ENCODE peak calls at places on chromosomes 16 and 17, in seven cellular contexts. B, N, U, G, O, L and R are unnamed samples.

GRCh38 chr17:61419496-61420046 is 19.9 kb downstream of the TBX2 start:
- DNase-seq in B (peak), N (no peak), U (no peak), G (no peak), O (no peak), L (no peak), R (no peak)

GRCh38 chr17:73942668-73943415 is 260.6 kb upstream of the RPL38 start:
- DNase-seq in B (no peak), N (no peak), U (no peak), G (no peak), O (no peak), L (no peak), R (no peak)

GRCh38 chr17:32915108-32915700 is 12.7 kb upstream of the TMEM98 start:
- DNase-seq in B (no peak), N (no peak), U (no peak), G (no peak), O (no peak), L (no peak), R (no peak)

GRCh38 chr17:17041018-17041521 is 1.2 kb upstream of the MPRIP start:
- DNase-seq in B (no peak), N (no peak), U (no peak), G (no peak), O (no peak), L (peak), R (no peak)

GRCh38 chr17:70390059-70390458 is 220.7 kb downstream of the KCNJ2 start:
- DNase-seq in B (no peak), N (no peak), U (no peak), G (no peak), O (no peak), L (no peak), R (no peak)

GRCh38 chr17:72948115-72948514 is 144.4 kb downstream of the SLC39A11 start:
- DNase-seq in B (no peak), N (no peak), U (no peak), G (no peak), O (no peak), L (no peak), R (no peak)

GRCh38 chr16:85782476-85782875 is 16.9 kb downstream of the EMC8 start:
- DNase-seq in B (no peak), N (no peak), U (no peak), G (no peak), O (no peak), L (no peak), R (no peak)

GRCh38 chr16:88536971-88537751 is 33.0 kb upstream of the ZC3H18 start:
- DNase-seq in B (no peak), N (no peak), U (no peak), G (no peak), O (no peak), L (no peak), R (no peak)

GRCh38 chr16:27450836-27451341 is 48.9 kb downstream of the IL21R start:
- DNase-seq in B (no peak), N (peak), U (no peak), G (no peak), O (no peak), L (no peak), R (peak)

GRCh38 chr17:10247806-10248334 is 49.5 kb upstream of the GAS7 start:
- DNase-seq in B (no peak), N (peak), U (no peak), G (no peak), O (no peak), L (no peak), R (no peak)

GRCh38 chr16:88731699-88732098 is 25.4 kb downstream of the CTU2 start:
- DNase-seq in B (no peak), N (no peak), U (no peak), G (no peak), O (no peak), L (no peak), R (no peak)

GRCh38 chr16:65773319-65773874 is 593.1 kb upstream of the CDH5 start:
- DNase-seq in B (no peak), N (no peak), U (no peak), G (no peak), O (peak), L (no peak), R (no peak)

GRCh38 chr17:63946440-63947363 is 14.6 kb upstream of the CD79B start:
- DNase-seq in B (peak), N (peak), U (no peak), G (no peak), O (peak), L (no peak), R (peak)

GRCh38 chr17:21374455-21375161 is 1.5 kb upstream of the KCNJ12 start:
- DNase-seq in B (no peak), N (peak), U (no peak), G (no peak), O (no peak), L (no peak), R (no peak)

GRCh38 chr17:29613371-29613837 is 9.3 kb downstream of the CORO6 start:
- DNase-seq in B (peak), N (peak), U (no peak), G (peak), O (peak), L (peak), R (peak)

GRCh38 chr17:47850692-47851573 is at the start of gene SP6:
- DNase-seq in B (peak), N (peak), U (no peak), G (no peak), O (peak), L (peak), R (peak)

GRCh38 chr17:52147431-52147830 is 11.1 kb downstream of the CA10 start:
- DNase-seq in B (no peak), N (no peak), U (no peak), G (no peak), O (no peak), L (no peak), R (no peak)

GRCh38 chr17:82820278-82821251 is 19.3 kb downstream of the ZNF750 start:
- DNase-seq in B (no peak), N (no peak), U (no peak), G (no peak), O (no peak), L (no peak), R (no peak)

DNA sequence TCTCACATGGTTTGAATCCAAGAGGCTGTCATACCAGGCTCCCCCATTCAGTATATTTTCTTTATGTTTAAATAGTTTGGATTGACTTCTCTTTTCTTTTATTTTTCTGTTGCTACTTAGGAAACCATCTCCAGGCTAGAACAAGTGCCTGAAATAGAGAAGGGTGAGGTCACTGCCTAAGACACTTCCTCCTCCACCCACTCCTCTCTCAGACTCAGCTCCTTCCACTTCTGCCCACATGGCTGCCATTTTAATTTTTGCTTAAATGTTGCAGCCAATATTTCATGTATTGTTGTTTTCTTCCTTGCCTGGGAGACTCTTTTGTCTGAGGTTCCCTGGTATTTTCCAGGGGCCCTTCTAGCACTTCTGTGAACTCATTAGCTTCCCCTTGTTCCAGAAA is 707.2 kb downstream of the MAF start:
- DNase-seq in B (no peak), N (no peak), U (no peak), G (no peak), O (no peak), L (no peak), R (no peak)
- TF ChIP-seq CTCF in B (no peak), N (no peak), U (no peak), G (no peak), O (no peak), L (no peak), R (no peak)

GRCh38 chr16:56874800-56875199 is 9.8 kb downstream of the SLC12A3 start:
- DNase-seq in B (no peak), N (peak), U (peak), G (no peak), O (no peak), L (no peak), R (no peak)
- TF ChIP-seq CTCF in B (no peak), N (no peak), U (no peak), G (no peak), O (no peak), L (no peak), R (no peak)

GRCh38 chr17:66900126-66901010 is 64.1 kb upstream of the CACNG4 start:
- DNase-seq in B (no peak), N (peak), U (no peak), G (no peak), O (no peak), L (peak), R (no peak)
- TF ChIP-seq CTCF in B (no peak), N (peak), U (peak), G (no peak), O (peak), L (peak), R (no peak)

GRCh38 chr16:31700530-31701388 is 172.8 kb upstream of the ZNF267 start:
- DNase-seq in B (peak), N (peak), U (no peak), G (peak), O (peak), L (peak), R (peak)
- TF ChIP-seq CTCF in B (no peak), N (no peak), U (peak), G (no peak), O (no peak), L (peak), R (no peak)

GRCh38 chr16:29900102-29900887 is at the start of gene ASPHD1:
- DNase-seq in B (peak), N (peak), U (no peak), G (peak), O (peak), L (peak), R (no peak)
- TF ChIP-seq CTCF in B (no peak), N (no peak), U (no peak), G (no peak), O (no peak), L (no peak), R (no peak)